ENCODE peak calls at places on chromosome 6, in ten cellular contexts. One of them, this sample, is unnamed. For H3K27me3, the result is how much of the 10 kb centered on the place peaks cover.

GRCh38 chr6:158772851-158773371 is 46.3 kb downstream of the EZR start:
- DNase-seq in DND-41: no peak
- DNase-seq in dorsolateral prefrontal cortex: no peak
- DNase-seq in brain microvascular endothelial cell: no peak
- DNase-seq in hepatocyte: peak
- DNase-seq in WERI-Rb-1: no peak
- DNase-seq in PC-9: peak
- DNase-seq in pancreas: no peak
- DNase-seq in CD4-positive, alpha-beta memory T cell: no peak
- DNase-seq in right lobe of liver: no peak
- DNase-seq in this sample: no peak

GRCh38 chr6:31609519-31610406 is 5.3 kb upstream of the AIF1 start:
- DNase-seq in pancreas: no peak
- DNase-seq in CD4-positive, alpha-beta memory T cell: no peak
- DNase-seq in PC-9: no peak
- DNase-seq in hepatocyte: no peak
- DNase-seq in right lobe of liver: no peak
- DNase-seq in WERI-Rb-1: no peak
- DNase-seq in DND-41: no peak
- DNase-seq in brain microvascular endothelial cell: no peak
- DNase-seq in dorsolateral prefrontal cortex: no peak
- DNase-seq in this sample: no peak

GRCh38 chr6:112620832-112621569 is 273.9 kb downstream of the RFPL4B start:
- DNase-seq in pancreas: no peak
- DNase-seq in PC-9: no peak
- DNase-seq in brain microvascular endothelial cell: peak
- DNase-seq in CD4-positive, alpha-beta memory T cell: no peak
- DNase-seq in WERI-Rb-1: no peak
- DNase-seq in hepatocyte: peak
- DNase-seq in dorsolateral prefrontal cortex: peak
- DNase-seq in DND-41: no peak
- DNase-seq in right lobe of liver: no peak
- DNase-seq in this sample: no peak

GRCh38 chr6:12522347-12522746 is 194.2 kb upstream of the PHACTR1 start:
- DNase-seq in pancreas: no peak
- DNase-seq in WERI-Rb-1: no peak
- DNase-seq in PC-9: peak
- DNase-seq in right lobe of liver: no peak
- DNase-seq in hepatocyte: no peak
- DNase-seq in CD4-positive, alpha-beta memory T cell: no peak
- DNase-seq in dorsolateral prefrontal cortex: no peak
- DNase-seq in DND-41: no peak
- DNase-seq in brain microvascular endothelial cell: peak
- DNase-seq in this sample: no peak

GRCh38 chr6:4459032-4459431 is 317.2 kb upstream of the CDYL start:
- DNase-seq in WERI-Rb-1: no peak
- DNase-seq in PC-9: peak
- DNase-seq in dorsolateral prefrontal cortex: no peak
- DNase-seq in DND-41: no peak
- DNase-seq in hepatocyte: peak
- DNase-seq in right lobe of liver: no peak
- DNase-seq in brain microvascular endothelial cell: peak
- DNase-seq in pancreas: no peak
- DNase-seq in CD4-positive, alpha-beta memory T cell: no peak
- DNase-seq in this sample: no peak

GRCh38 chr6:147677647-147678046 is 169.2 kb downstream of the SAMD5 start:
- DNase-seq in right lobe of liver: no peak
- DNase-seq in PC-9: no peak
- DNase-seq in CD4-positive, alpha-beta memory T cell: no peak
- DNase-seq in WERI-Rb-1: no peak
- DNase-seq in brain microvascular endothelial cell: no peak
- DNase-seq in hepatocyte: no peak
- DNase-seq in pancreas: no peak
- DNase-seq in DND-41: no peak
- DNase-seq in dorsolateral prefrontal cortex: no peak
- DNase-seq in this sample: no peak

GRCh38 chr6:5205877-5206840 is 54.6 kb downstream of the LYRM4 start:
- DNase-seq in pancreas: peak
- DNase-seq in PC-9: no peak
- DNase-seq in dorsolateral prefrontal cortex: peak
- DNase-seq in WERI-Rb-1: peak
- DNase-seq in brain microvascular endothelial cell: peak
- DNase-seq in CD4-positive, alpha-beta memory T cell: no peak
- DNase-seq in DND-41: no peak
- DNase-seq in hepatocyte: peak
- DNase-seq in right lobe of liver: peak
- DNase-seq in this sample: no peak

GRCh38 chr6:100203391-100203790 is 209.4 kb upstream of the MCHR2 start:
- DNase-seq in brain microvascular endothelial cell: peak
- DNase-seq in hepatocyte: peak
- DNase-seq in right lobe of liver: no peak
- DNase-seq in dorsolateral prefrontal cortex: no peak
- DNase-seq in PC-9: peak
- DNase-seq in DND-41: no peak
- DNase-seq in WERI-Rb-1: no peak
- DNase-seq in pancreas: no peak
- DNase-seq in CD4-positive, alpha-beta memory T cell: no peak
- DNase-seq in this sample: no peak

GRCh38 chr6:53263915-53264314 is 84.8 kb downstream of the ELOVL5 start:
- DNase-seq in right lobe of liver: no peak
- DNase-seq in PC-9: no peak
- DNase-seq in brain microvascular endothelial cell: peak
- DNase-seq in DND-41: no peak
- DNase-seq in pancreas: no peak
- DNase-seq in dorsolateral prefrontal cortex: no peak
- DNase-seq in WERI-Rb-1: no peak
- DNase-seq in CD4-positive, alpha-beta memory T cell: no peak
- DNase-seq in hepatocyte: no peak
- DNase-seq in this sample: no peak

GRCh38 chr6:21305827-21306469 is 287.6 kb upstream of the SOX4 start:
- DNase-seq in PC-9: peak
- DNase-seq in WERI-Rb-1: no peak
- DNase-seq in hepatocyte: peak
- DNase-seq in brain microvascular endothelial cell: no peak
- DNase-seq in CD4-positive, alpha-beta memory T cell: no peak
- DNase-seq in dorsolateral prefrontal cortex: no peak
- DNase-seq in right lobe of liver: no peak
- DNase-seq in DND-41: no peak
- DNase-seq in pancreas: no peak
- DNase-seq in this sample: no peak

GRCh38 chr6:39188577-39188976 is 40.7 kb downstream of the KCNK5 start:
- DNase-seq in WERI-Rb-1: no peak
- DNase-seq in DND-41: no peak
- DNase-seq in pancreas: no peak
- DNase-seq in right lobe of liver: no peak
- DNase-seq in PC-9: no peak
- DNase-seq in brain microvascular endothelial cell: no peak
- DNase-seq in hepatocyte: no peak
- DNase-seq in dorsolateral prefrontal cortex: no peak
- DNase-seq in CD4-positive, alpha-beta memory T cell: no peak
- DNase-seq in this sample: no peak

GRCh38 chr6:168149015-168149414 is 70.0 kb upstream of the FRMD1 start:
- DNase-seq in right lobe of liver: no peak
- DNase-seq in PC-9: no peak
- DNase-seq in CD4-positive, alpha-beta memory T cell: no peak
- DNase-seq in dorsolateral prefrontal cortex: no peak
- DNase-seq in hepatocyte: no peak
- DNase-seq in pancreas: no peak
- DNase-seq in brain microvascular endothelial cell: no peak
- DNase-seq in DND-41: no peak
- DNase-seq in WERI-Rb-1: peak
- DNase-seq in this sample: no peak

GRCh38 chr6:95545691-95546090 is 31.6 kb upstream of the MANEA start:
- DNase-seq in hepatocyte: no peak
- DNase-seq in pancreas: no peak
- DNase-seq in CD4-positive, alpha-beta memory T cell: no peak
- DNase-seq in dorsolateral prefrontal cortex: no peak
- DNase-seq in right lobe of liver: no peak
- DNase-seq in PC-9: no peak
- DNase-seq in WERI-Rb-1: no peak
- DNase-seq in brain microvascular endothelial cell: no peak
- DNase-seq in DND-41: no peak
- DNase-seq in this sample: no peak

GRCh38 chr6:169983651-169984050 is 232.2 kb downstream of the ERMARD start:
- DNase-seq in hepatocyte: no peak
- DNase-seq in PC-9: no peak
- DNase-seq in dorsolateral prefrontal cortex: no peak
- DNase-seq in WERI-Rb-1: no peak
- DNase-seq in brain microvascular endothelial cell: no peak
- DNase-seq in DND-41: no peak
- DNase-seq in pancreas: no peak
- DNase-seq in right lobe of liver: no peak
- DNase-seq in CD4-positive, alpha-beta memory T cell: no peak
- DNase-seq in this sample: no peak

GRCh38 chr6:132715204-132715603 is 1.3 kb upstream of the VNN1 start:
- DNase-seq in dorsolateral prefrontal cortex: peak
- DNase-seq in DND-41: no peak
- DNase-seq in hepatocyte: peak
- DNase-seq in brain microvascular endothelial cell: peak
- DNase-seq in pancreas: peak
- DNase-seq in right lobe of liver: peak
- DNase-seq in WERI-Rb-1: peak
- DNase-seq in CD4-positive, alpha-beta memory T cell: no peak
- DNase-seq in PC-9: no peak
- DNase-seq in this sample: no peak

GRCh38 chr6:77037439-77037838 is 425.9 kb downstream of the HTR1B start:
- DNase-seq in right lobe of liver: no peak
- DNase-seq in PC-9: no peak
- DNase-seq in pancreas: no peak
- DNase-seq in CD4-positive, alpha-beta memory T cell: no peak
- DNase-seq in WERI-Rb-1: no peak
- DNase-seq in DND-41: no peak
- DNase-seq in dorsolateral prefrontal cortex: no peak
- DNase-seq in brain microvascular endothelial cell: no peak
- DNase-seq in hepatocyte: no peak
- DNase-seq in this sample: no peak

GRCh38 chr6:90121982-90122381 is 174.7 kb downstream of the BACH2 start:
- DNase-seq in DND-41: no peak
- DNase-seq in PC-9: no peak
- DNase-seq in right lobe of liver: no peak
- DNase-seq in CD4-positive, alpha-beta memory T cell: no peak
- DNase-seq in WERI-Rb-1: no peak
- DNase-seq in brain microvascular endothelial cell: no peak
- DNase-seq in dorsolateral prefrontal cortex: no peak
- DNase-seq in hepatocyte: no peak
- DNase-seq in pancreas: no peak
- DNase-seq in this sample: no peak

GRCh38 chr6:25863360-25863759 is 10.7 kb downstream of the SLC17A3 start:
- DNase-seq in brain microvascular endothelial cell: no peak
- DNase-seq in DND-41: no peak
- DNase-seq in CD4-positive, alpha-beta memory T cell: no peak
- DNase-seq in pancreas: no peak
- DNase-seq in hepatocyte: no peak
- DNase-seq in WERI-Rb-1: no peak
- DNase-seq in dorsolateral prefrontal cortex: no peak
- DNase-seq in right lobe of liver: no peak
- DNase-seq in PC-9: no peak
- DNase-seq in this sample: no peak

GRCh38 chr6:6841571-6841970 is 253.1 kb downstream of the LY86 start:
- DNase-seq in hepatocyte: no peak
- DNase-seq in WERI-Rb-1: peak
- DNase-seq in CD4-positive, alpha-beta memory T cell: no peak
- DNase-seq in pancreas: no peak
- DNase-seq in DND-41: no peak
- DNase-seq in dorsolateral prefrontal cortex: no peak
- DNase-seq in right lobe of liver: no peak
- DNase-seq in brain microvascular endothelial cell: no peak
- DNase-seq in PC-9: no peak
- DNase-seq in this sample: no peak

GRCh38 chr6:108121612-108122011 is 44.2 kb upstream of the NR2E1 start:
- DNase-seq in CD4-positive, alpha-beta memory T cell: no peak
- DNase-seq in DND-41: no peak
- DNase-seq in WERI-Rb-1: no peak
- DNase-seq in brain microvascular endothelial cell: no peak
- DNase-seq in dorsolateral prefrontal cortex: no peak
- DNase-seq in pancreas: no peak
- DNase-seq in PC-9: no peak
- DNase-seq in right lobe of liver: no peak
- DNase-seq in hepatocyte: no peak
- DNase-seq in this sample: no peak
- H3K27me3 ChIP-seq in CD4-positive, alpha-beta memory T cell: under half
- H3K27me3 ChIP-seq in DND-41: under half
- H3K27me3 ChIP-seq in WERI-Rb-1: under half
- H3K27me3 ChIP-seq in brain microvascular endothelial cell: under half
- H3K27me3 ChIP-seq in dorsolateral prefrontal cortex: under half
- H3K27me3 ChIP-seq in pancreas: under half
- H3K27me3 ChIP-seq in PC-9: under half
- H3K27me3 ChIP-seq in right lobe of liver: under half
- H3K27me3 ChIP-seq in hepatocyte: half or more
- H3K27me3 ChIP-seq in this sample: under half

GRCh38 chr6:139698526-139699182 is 324.2 kb upstream of the CITED2 start:
- DNase-seq in DND-41: no peak
- DNase-seq in right lobe of liver: peak
- DNase-seq in hepatocyte: peak
- DNase-seq in WERI-Rb-1: no peak
- DNase-seq in dorsolateral prefrontal cortex: no peak
- DNase-seq in pancreas: no peak
- DNase-seq in CD4-positive, alpha-beta memory T cell: no peak
- DNase-seq in PC-9: no peak
- DNase-seq in brain microvascular endothelial cell: no peak
- DNase-seq in this sample: no peak
- H3K27ac ChIP-seq in DND-41: no peak
- H3K27ac ChIP-seq in right lobe of liver: peak
- H3K27ac ChIP-seq in hepatocyte: no peak
- H3K27ac ChIP-seq in WERI-Rb-1: no peak
- H3K27ac ChIP-seq in dorsolateral prefrontal cortex: no peak
- H3K27ac ChIP-seq in pancreas: no peak
- H3K27ac ChIP-seq in CD4-positive, alpha-beta memory T cell: no peak
- H3K27ac ChIP-seq in PC-9: no peak
- H3K27ac ChIP-seq in brain microvascular endothelial cell: no peak
- H3K27ac ChIP-seq in this sample: no peak

GRCh38 chr6:113631616-113632015 is 225.5 kb upstream of the MARCKS start:
- DNase-seq in PC-9: no peak
- DNase-seq in brain microvascular endothelial cell: no peak
- DNase-seq in DND-41: no peak
- DNase-seq in hepatocyte: no peak
- DNase-seq in right lobe of liver: no peak
- DNase-seq in WERI-Rb-1: no peak
- DNase-seq in pancreas: no peak
- DNase-seq in dorsolateral prefrontal cortex: no peak
- DNase-seq in CD4-positive, alpha-beta memory T cell: no peak
- DNase-seq in this sample: no peak
- H3K4me3 ChIP-seq in PC-9: peak
- H3K4me3 ChIP-seq in brain microvascular endothelial cell: no peak
- H3K4me3 ChIP-seq in DND-41: no peak
- H3K4me3 ChIP-seq in hepatocyte: no peak
- H3K4me3 ChIP-seq in right lobe of liver: no peak
- H3K4me3 ChIP-seq in WERI-Rb-1: no peak
- H3K4me3 ChIP-seq in pancreas: no peak
- H3K4me3 ChIP-seq in dorsolateral prefrontal cortex: no peak
- H3K4me3 ChIP-seq in CD4-positive, alpha-beta memory T cell: no peak
- H3K4me3 ChIP-seq in this sample: no peak

DNA sequence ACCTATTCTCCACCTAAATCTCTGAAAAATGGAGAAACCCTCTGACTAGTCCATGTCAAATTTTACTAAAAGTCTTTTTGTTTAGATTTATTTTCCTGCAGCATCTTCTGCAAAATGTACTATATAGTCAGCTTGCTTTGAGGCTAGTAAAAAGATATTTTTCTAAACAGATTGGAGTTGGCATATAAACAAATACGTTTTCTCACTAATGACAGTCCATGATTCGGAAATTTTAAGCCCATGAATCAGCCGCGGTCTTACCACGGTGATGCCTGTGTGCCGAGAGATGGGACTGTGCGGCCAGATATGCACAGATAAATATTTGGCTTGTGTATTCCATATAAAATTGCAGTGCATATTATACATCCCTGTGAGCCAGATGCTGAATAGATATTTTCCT is 3.2 kb downstream of the FOXC1 start:
- DNase-seq in dorsolateral prefrontal cortex: no peak
- DNase-seq in WERI-Rb-1: no peak
- DNase-seq in pancreas: no peak
- DNase-seq in brain microvascular endothelial cell: peak
- DNase-seq in DND-41: no peak
- DNase-seq in right lobe of liver: no peak
- DNase-seq in hepatocyte: no peak
- DNase-seq in PC-9: no peak
- DNase-seq in CD4-positive, alpha-beta memory T cell: no peak
- DNase-seq in this sample: no peak
- H3K27me3 ChIP-seq in dorsolateral prefrontal cortex: half or more
- H3K27me3 ChIP-seq in WERI-Rb-1: under half
- H3K27me3 ChIP-seq in pancreas: under half
- H3K27me3 ChIP-seq in brain microvascular endothelial cell: under half
- H3K27me3 ChIP-seq in DND-41: under half
- H3K27me3 ChIP-seq in right lobe of liver: under half
- H3K27me3 ChIP-seq in hepatocyte: half or more
- H3K27me3 ChIP-seq in PC-9: under half
- H3K27me3 ChIP-seq in CD4-positive, alpha-beta memory T cell: under half
- H3K27me3 ChIP-seq in this sample: under half